ENCODE peak calls at places on chromosomes 5 and 9, in four cellular contexts. One of them, this sample, is unnamed.

GRCh38 chr5:34663771-34664496 is 7.8 kb downstream of the RAI14 start:
- DNase-seq in HepG2: no peak
- DNase-seq in K562: no peak
- DNase-seq in HCT116: no peak
- DNase-seq in this sample: no peak

GRCh38 chr5:142192296-142192695 is 83.7 kb downstream of the NDFIP1 start:
- DNase-seq in HepG2: no peak
- DNase-seq in K562: no peak
- DNase-seq in HCT116: no peak
- DNase-seq in this sample: no peak

GRCh38 chr5:69329905-69330489 is 2.6 kb downstream of the CCDC125 start:
- DNase-seq in HepG2: no peak
- DNase-seq in K562: no peak
- DNase-seq in HCT116: no peak
- DNase-seq in this sample: no peak

GRCh38 chr9:131566158-131566557 is 20.8 kb downstream of the PRRT1B start:
- DNase-seq in HepG2: no peak
- DNase-seq in K562: no peak
- DNase-seq in HCT116: no peak
- DNase-seq in this sample: no peak

GRCh38 chr9:112863214-112863613 is 27.5 kb downstream of the SLC46A2 start:
- DNase-seq in HepG2: no peak
- DNase-seq in K562: no peak
- DNase-seq in HCT116: no peak
- DNase-seq in this sample: no peak

GRCh38 chr5:146726891-146727290 is 151.7 kb downstream of the PPP2R2B start:
- DNase-seq in HepG2: no peak
- DNase-seq in K562: no peak
- DNase-seq in HCT116: no peak
- DNase-seq in this sample: no peak

GRCh38 chr5:134175874-134176522 is 752 bp downstream of the SKP1 start:
- DNase-seq in HepG2: no peak
- DNase-seq in K562: no peak
- DNase-seq in HCT116: no peak
- DNase-seq in this sample: no peak

GRCh38 chr9:3508531-3509374 is 17.0 kb downstream of the RFX3 start:
- DNase-seq in HepG2: no peak
- DNase-seq in K562: no peak
- DNase-seq in HCT116: no peak
- DNase-seq in this sample: no peak

GRCh38 chr5:6377121-6377520 is 1.2 kb downstream of the MED10 start:
- DNase-seq in HepG2: no peak
- DNase-seq in K562: no peak
- DNase-seq in HCT116: no peak
- DNase-seq in this sample: no peak

GRCh38 chr9:137316012-137316981 is 14.2 kb upstream of the NRARP start:
- DNase-seq in HepG2: no peak
- DNase-seq in K562: peak
- DNase-seq in HCT116: no peak
- DNase-seq in this sample: peak

GRCh38 chr5:119943148-119943547 is 313.8 kb downstream of the FAM170A start:
- DNase-seq in HepG2: no peak
- DNase-seq in K562: no peak
- DNase-seq in HCT116: no peak
- DNase-seq in this sample: no peak

GRCh38 chr9:19379697-19380046 is 364 bp downstream of the RPS6 start:
- DNase-seq in HepG2: no peak
- DNase-seq in K562: peak
- DNase-seq in HCT116: no peak
- DNase-seq in this sample: peak

GRCh38 chr5:147668385-147668784 is 114.1 kb downstream of the JAKMIP2 start:
- DNase-seq in HepG2: no peak
- DNase-seq in K562: no peak
- DNase-seq in HCT116: no peak
- DNase-seq in this sample: no peak

GRCh38 chr9:93301911-93302525 is 118.1 kb downstream of the WNK2 start:
- DNase-seq in HepG2: no peak
- DNase-seq in K562: peak
- DNase-seq in HCT116: no peak
- DNase-seq in this sample: peak

GRCh38 chr5:179439181-179439990 is 94.1 kb upstream of the ADAMTS2 start:
- DNase-seq in HepG2: no peak
- DNase-seq in K562: no peak
- DNase-seq in HCT116: no peak
- DNase-seq in this sample: no peak

GRCh38 chr5:157267766-157268480 is 2.0 kb downstream of the CYFIP2 start:
- DNase-seq in HepG2: no peak
- DNase-seq in K562: no peak
- DNase-seq in HCT116: no peak
- DNase-seq in this sample: no peak

GRCh38 chr9:22079873-22080341 is 70.8 kb upstream of the CDKN2B start:
- DNase-seq in HepG2: no peak
- DNase-seq in K562: no peak
- DNase-seq in HCT116: no peak
- DNase-seq in this sample: no peak

GRCh38 chr9:22073349-22073748 is 64.2 kb upstream of the CDKN2B start:
- DNase-seq in HepG2: no peak
- DNase-seq in K562: no peak
- DNase-seq in HCT116: no peak
- DNase-seq in this sample: no peak

GRCh38 chr9:22078081-22078480 is 69.0 kb upstream of the CDKN2B start:
- DNase-seq in HepG2: no peak
- DNase-seq in K562: no peak
- DNase-seq in HCT116: no peak
- DNase-seq in this sample: no peak
- TF ChIP-seq ELF1 in HepG2: no peak
- TF ChIP-seq ELF1 in K562: no peak
- TF ChIP-seq ELF1 in HCT116: no peak
- TF ChIP-seq ELF1 in this sample: no peak

GRCh38 chr5:151949909-151950308 is 25.3 kb upstream of the GLRA1 start:
- DNase-seq in HepG2: no peak
- DNase-seq in K562: no peak
- DNase-seq in HCT116: no peak
- DNase-seq in this sample: no peak
- TF ChIP-seq ELF1 in HepG2: no peak
- TF ChIP-seq ELF1 in K562: no peak
- TF ChIP-seq ELF1 in HCT116: no peak
- TF ChIP-seq ELF1 in this sample: no peak

GRCh38 chr5:166671818-166672217 is 1619.6 kb upstream of the WWC1 start:
- DNase-seq in HepG2: no peak
- DNase-seq in K562: no peak
- DNase-seq in HCT116: no peak
- DNase-seq in this sample: no peak
- TF ChIP-seq ELF1 in HepG2: no peak
- TF ChIP-seq ELF1 in K562: no peak
- TF ChIP-seq ELF1 in HCT116: no peak
- TF ChIP-seq ELF1 in this sample: no peak

GRCh38 chr9:99431103-99431502 is 209.0 kb downstream of the SEC61B start:
- DNase-seq in HepG2: no peak
- DNase-seq in K562: no peak
- DNase-seq in HCT116: no peak
- DNase-seq in this sample: no peak

GRCh38 chr9:99433095-99433494 is 211.0 kb downstream of the SEC61B start:
- DNase-seq in HepG2: peak
- DNase-seq in K562: no peak
- DNase-seq in HCT116: no peak
- DNase-seq in this sample: no peak

GRCh38 chr9:99430301-99430700 is 208.2 kb downstream of the SEC61B start:
- DNase-seq in HepG2: no peak
- DNase-seq in K562: no peak
- DNase-seq in HCT116: no peak
- DNase-seq in this sample: no peak

GRCh38 chr9:99433555-99433954 is 211.5 kb downstream of the SEC61B start:
- DNase-seq in HepG2: peak
- DNase-seq in K562: peak
- DNase-seq in HCT116: peak
- DNase-seq in this sample: no peak

GRCh38 chr9:99432075-99432474 is 210.0 kb downstream of the SEC61B start:
- DNase-seq in HepG2: no peak
- DNase-seq in K562: no peak
- DNase-seq in HCT116: no peak
- DNase-seq in this sample: no peak
- TF ChIP-seq ELF1 in HepG2: no peak
- TF ChIP-seq ELF1 in K562: no peak
- TF ChIP-seq ELF1 in HCT116: no peak
- TF ChIP-seq ELF1 in this sample: no peak

GRCh38 chr9:109862452-109862851 is 82.5 kb downstream of the PALM2AKAP2 start:
- DNase-seq in HepG2: no peak
- DNase-seq in K562: no peak
- DNase-seq in HCT116: no peak
- DNase-seq in this sample: no peak

GRCh38 chr9:109861499-109861898 is 81.5 kb downstream of the PALM2AKAP2 start:
- DNase-seq in HepG2: no peak
- DNase-seq in K562: no peak
- DNase-seq in HCT116: no peak
- DNase-seq in this sample: no peak

GRCh38 chr9:109865521-109865920 is 85.5 kb downstream of the PALM2AKAP2 start:
- DNase-seq in HepG2: no peak
- DNase-seq in K562: no peak
- DNase-seq in HCT116: no peak
- DNase-seq in this sample: no peak

GRCh38 chr9:109861918-109862317 is 81.9 kb downstream of the PALM2AKAP2 start:
- DNase-seq in HepG2: no peak
- DNase-seq in K562: no peak
- DNase-seq in HCT116: no peak
- DNase-seq in this sample: no peak

DNA sequence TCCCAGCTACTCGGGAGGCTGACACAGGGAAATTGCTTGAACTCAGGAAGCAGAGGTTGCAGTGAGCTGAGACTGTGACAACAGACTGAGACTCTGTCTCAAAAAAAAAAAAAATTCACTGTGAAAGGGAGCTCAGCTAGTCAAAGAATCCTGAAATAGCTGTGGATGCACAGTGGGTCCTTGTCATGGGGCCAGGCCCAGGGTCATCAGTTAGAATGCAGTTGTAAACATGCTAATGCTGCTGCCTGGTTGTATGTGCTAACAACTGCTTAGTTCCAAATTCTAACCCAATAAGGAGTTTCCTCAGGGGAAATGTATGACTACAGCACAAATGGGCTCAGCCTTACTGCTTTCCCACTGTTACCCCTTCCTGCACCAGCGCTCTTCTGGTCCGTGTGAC is 84.0 kb downstream of the PALM2AKAP2 start:
- DNase-seq in HepG2: no peak
- DNase-seq in K562: no peak
- DNase-seq in HCT116: no peak
- DNase-seq in this sample: no peak
- TF ChIP-seq ELF1 in HepG2: no peak
- TF ChIP-seq ELF1 in K562: no peak
- TF ChIP-seq ELF1 in HCT116: no peak
- TF ChIP-seq ELF1 in this sample: no peak